ENCODE peak calls at places on chromosome 21, in four cellular contexts. J, Q, V and G are unnamed samples. For H3K36me3, the result is how much of the 10 kb centered on the place peaks cover.

GRCh38 chr21:22231013-22231412 is 1232.8 kb downstream of the NCAM2 start:
- DNase-seq in V (no peak), J (no peak), Q (no peak), G (no peak)

GRCh38 chr21:44802396-44803153 is 955 bp upstream of the UBE2G2 start:
- DNase-seq in Q (no peak), J (no peak), V (no peak), G (peak)

GRCh38 chr21:28805885-28806284 is 186.8 kb downstream of the LTN1 start:
- DNase-seq in V (peak), J (no peak), Q (no peak), G (peak)

GRCh38 chr21:29080454-29080930 is 7.0 kb upstream of the CCT8 start:
- DNase-seq in V (no peak), Q (no peak), J (no peak), G (no peak)

GRCh38 chr21:21232320-21232719 is 234.1 kb downstream of the NCAM2 start:
- DNase-seq in J (no peak), V (peak), Q (no peak), G (no peak)

GRCh38 chr21:26769613-26770188 is 75.5 kb downstream of the ADAMTS1 start:
- DNase-seq in V (peak), J (no peak), Q (no peak), G (peak)

GRCh38 chr21:36847189-36847588 is 119.3 kb downstream of the HLCS start:
- DNase-seq in Q (no peak), J (no peak), V (peak), G (peak)

GRCh38 chr21:38679531-38679930 is 126.2 kb upstream of the ETS2 start:
- DNase-seq in Q (peak), J (no peak), V (peak), G (peak)

GRCh38 chr21:18403685-18404084 is at the start of gene TMPRSS15:
- DNase-seq in V (no peak), Q (no peak), J (no peak), G (no peak)

GRCh38 chr21:44593598-44594405 is 1.5 kb upstream of the KRTAP10-6 start:
- DNase-seq in Q (no peak), J (no peak), V (peak), G (no peak)

GRCh38 chr21:37605006-37605405 is 238.4 kb downstream of the DYRK1A start:
- DNase-seq in V (no peak), Q (no peak), J (no peak), G (no peak)

GRCh38 chr21:44933938-44934260 is 5.9 kb upstream of the SLX9 start:
- DNase-seq in J (peak), V (no peak), Q (no peak), G (peak)

GRCh38 chr21:36696640-36697472 is 2.1 kb upstream of the SIM2 start:
- DNase-seq in Q (no peak), V (no peak), J (no peak), G (peak)

GRCh38 chr21:43025636-43026180 is 49.9 kb downstream of the CBS start:
- DNase-seq in V (peak), J (no peak), Q (no peak), G (no peak)

GRCh38 chr21:43027846-43028731 is 47.5 kb downstream of the CBS start:
- DNase-seq in Q (no peak), V (no peak), J (no peak), G (no peak)

GRCh38 chr21:43021756-43022600 is 47.6 kb downstream of the PKNOX1 start:
- DNase-seq in J (no peak), V (no peak), Q (no peak), G (no peak)

GRCh38 chr21:43023175-43023574 is 48.8 kb downstream of the PKNOX1 start:
- DNase-seq in V (no peak), J (no peak), Q (no peak), G (no peak)

GRCh38 chr21:43024737-43025136 is 50.4 kb downstream of the PKNOX1 start:
- DNase-seq in V (no peak), Q (no peak), J (no peak), G (no peak)
- H3K36me3 ChIP-seq in V (half or more), Q (under half), J (under half), G (under half)

DNA sequence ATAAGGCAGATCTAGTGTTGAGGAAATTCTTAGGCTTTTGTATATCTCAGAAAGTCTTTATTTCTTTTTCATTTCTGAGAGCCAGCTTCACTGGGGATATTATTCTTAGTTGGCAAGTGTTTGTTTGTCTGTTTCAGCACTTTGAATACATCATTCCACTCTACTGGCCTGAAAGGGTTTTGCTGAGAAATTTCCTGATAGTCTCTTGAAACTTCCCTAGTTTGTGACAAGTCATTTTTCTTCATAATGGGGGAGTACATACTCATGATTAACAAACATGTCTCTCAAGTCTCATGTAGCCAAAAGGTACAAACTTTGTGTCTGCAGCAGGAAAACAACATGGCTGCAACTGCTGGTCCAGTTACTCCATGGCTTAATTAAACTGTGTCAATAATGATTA is 6.3 kb upstream of the KRTAP26-1 start:
- DNase-seq in V (no peak), J (no peak), Q (no peak), G (no peak)
- H3K36me3 ChIP-seq in V (under half), J (under half), Q (under half), G (under half)

GRCh38 chr21:33816148-33816547 is 99.5 kb downstream of the ATP5PO start:
- DNase-seq in Q (no peak), J (no peak), V (no peak), G (no peak)

GRCh38 chr21:33815153-33815707 is 100.4 kb downstream of the ATP5PO start:
- DNase-seq in V (no peak), J (no peak), Q (no peak), G (no peak)

GRCh38 chr21:33808715-33809367 is 106.8 kb downstream of the ATP5PO start:
- DNase-seq in Q (no peak), J (no peak), V (no peak), G (no peak)

GRCh38 chr21:33813832-33814231 is 101.8 kb downstream of the ATP5PO start:
- DNase-seq in V (no peak), J (no peak), Q (no peak), G (no peak)

DNA sequence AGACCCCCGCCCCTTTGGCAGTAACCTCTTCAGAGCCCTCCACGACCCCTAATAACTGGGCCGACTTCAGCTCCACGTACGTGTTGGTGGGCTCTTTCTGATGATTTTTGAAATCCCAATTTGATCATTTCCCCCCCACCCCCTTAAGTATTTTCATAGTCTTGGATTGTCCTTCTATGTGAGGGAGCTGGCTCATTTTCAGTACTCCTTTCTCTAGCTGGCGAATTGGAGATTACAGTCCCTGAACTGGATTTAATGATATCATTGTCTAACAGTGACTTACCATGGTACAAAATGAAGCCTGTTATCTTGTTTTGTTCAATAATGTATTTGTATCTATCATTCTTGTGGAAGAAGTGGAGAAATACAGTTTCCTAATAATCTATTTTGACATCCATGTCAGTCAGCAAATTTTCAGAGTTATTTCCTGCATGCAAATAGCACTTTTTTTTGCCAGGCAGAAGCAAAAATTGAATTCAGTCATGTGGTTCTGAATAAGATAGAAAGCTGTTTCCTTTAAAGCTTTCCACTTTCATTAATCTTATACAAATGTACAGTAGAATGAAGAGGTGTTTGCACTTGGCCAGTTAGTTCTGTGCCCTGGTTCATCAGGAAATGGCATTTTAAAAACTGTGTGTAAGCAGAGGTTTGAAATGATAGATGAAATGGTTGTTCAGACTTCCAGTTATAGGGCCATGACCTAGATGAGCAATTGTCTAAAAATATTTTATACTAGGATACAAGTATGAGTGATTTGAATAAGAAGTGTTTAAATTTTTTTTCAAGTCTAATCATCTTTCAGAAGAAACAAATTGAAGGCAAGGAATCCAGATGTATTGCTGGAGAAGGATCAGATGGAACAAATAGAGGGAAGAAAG is 104.2 kb downstream of the ATP5PO start:
- DNase-seq in V (no peak), J (no peak), Q (no peak), G (no peak)
- H3K36me3 ChIP-seq in V (under half), J (under half), Q (under half), G (under half)

GRCh38 chr21:15831497-15831896 is 101.7 kb downstream of the USP25 start:
- DNase-seq in V (no peak), J (no peak), Q (no peak), G (no peak)
- H3K36me3 ChIP-seq in V (half or more), J (under half), Q (under half), G (under half)

GRCh38 chr21:41441546-41441945 is 15.5 kb downstream of the MX1 start:
- DNase-seq in J (no peak), Q (no peak), V (no peak), G (no peak)

GRCh38 chr21:41442496-41443186 is 16.6 kb downstream of the MX1 start:
- DNase-seq in J (no peak), V (no peak), Q (no peak), G (no peak)

GRCh38 chr21:41438425-41439113 is 12.5 kb downstream of the MX1 start:
- DNase-seq in Q (no peak), J (no peak), V (no peak), G (no peak)

GRCh38 chr21:41437754-41438153 is 11.7 kb downstream of the MX1 start:
- DNase-seq in Q (no peak), J (no peak), V (no peak), G (no peak)

GRCh38 chr21:41439245-41439644 is 13.2 kb downstream of the MX1 start:
- DNase-seq in Q (no peak), V (no peak), J (no peak), G (no peak)
- H3K36me3 ChIP-seq in Q (under half), V (under half), J (under half), G (under half)

GRCh38 chr21:46194374-46195334 is 10.4 kb upstream of the SPATC1L start:
- DNase-seq in J (no peak), V (no peak), Q (no peak), G (peak)
- H3K36me3 ChIP-seq in J (under half), V (half or more), Q (under half), G (under half)

GRCh38 chr21:32329331-32329730 is 30.7 kb downstream of the MRAP start:
- DNase-seq in Q (no peak), V (no peak), J (no peak), G (no peak)
- H3K36me3 ChIP-seq in Q (under half), V (half or more), J (under half), G (half or more)

DNA sequence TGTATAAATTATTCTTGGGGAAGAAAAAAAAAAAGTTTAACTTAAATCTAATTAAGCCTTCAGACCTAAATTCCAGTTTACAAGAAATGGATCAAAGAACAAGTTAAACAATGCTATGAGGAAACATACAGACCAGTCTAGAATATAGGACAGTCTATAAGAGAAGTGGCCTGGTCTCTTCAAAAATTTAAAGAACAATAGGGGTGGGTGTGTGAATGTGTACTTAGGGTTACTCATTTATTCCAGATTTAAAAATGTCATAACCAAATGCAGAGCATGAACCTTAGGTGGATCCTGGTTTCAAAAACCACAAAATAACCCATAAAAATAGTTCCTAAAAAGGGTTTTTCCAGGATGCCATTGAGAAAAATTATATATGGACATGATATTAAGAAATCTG is 21.8 kb upstream of the SYNJ1 start:
- DNase-seq in V (no peak), Q (no peak), J (no peak), G (no peak)
- H3K36me3 ChIP-seq in V (half or more), Q (under half), J (under half), G (half or more)